ENCODE peak calls at places on chromosome 15, in four cellular contexts. One of them, this sample, is unnamed.

GRCh38 chr15:32993285-32993684 is 201.2 kb downstream of the FMN1 start:
- DNase-seq in astrocyte: no peak
- DNase-seq in transverse colon: no peak
- DNase-seq in adrenal gland: no peak
- DNase-seq in this sample: peak; percentile 16

GRCh38 chr15:99504823-99505551 is 60.8 kb upstream of the MEF2A start:
- DNase-seq in adrenal gland: no peak
- DNase-seq in astrocyte: peak; percentile 40
- DNase-seq in transverse colon: no peak
- DNase-seq in this sample: peak; percentile 55

GRCh38 chr15:98737721-98738120 is 89.4 kb downstream of the IGF1R start:
- DNase-seq in transverse colon: no peak
- DNase-seq in adrenal gland: no peak
- DNase-seq in astrocyte: no peak
- DNase-seq in this sample: no peak

GRCh38 chr15:68385671-68386586 is 46.0 kb downstream of the ITGA11 start:
- DNase-seq in adrenal gland: no peak
- DNase-seq in astrocyte: no peak
- DNase-seq in transverse colon: no peak
- DNase-seq in this sample: no peak

GRCh38 chr15:80942746-80943565 is 46.7 kb downstream of the MESD start:
- DNase-seq in transverse colon: no peak
- DNase-seq in adrenal gland: no peak
- DNase-seq in astrocyte: peak; percentile 90
- DNase-seq in this sample: no peak

GRCh38 chr15:52496776-52497470 is 31.8 kb downstream of the MYO5A start:
- DNase-seq in adrenal gland: no peak
- DNase-seq in transverse colon: no peak
- DNase-seq in astrocyte: peak; percentile 34
- DNase-seq in this sample: peak; percentile 96

GRCh38 chr15:85280203-85280602 is 100.2 kb upstream of the AKAP13 start:
- DNase-seq in transverse colon: no peak
- DNase-seq in astrocyte: no peak
- DNase-seq in adrenal gland: no peak
- DNase-seq in this sample: no peak

GRCh38 chr15:59453474-59454215 is 15.7 kb downstream of the FAM81A start:
- DNase-seq in adrenal gland: no peak
- DNase-seq in astrocyte: no peak
- DNase-seq in transverse colon: no peak
- DNase-seq in this sample: no peak

GRCh38 chr15:72735111-72735510 is 48.4 kb downstream of the ADPGK start:
- DNase-seq in transverse colon: no peak
- DNase-seq in astrocyte: no peak
- DNase-seq in adrenal gland: no peak
- DNase-seq in this sample: no peak

GRCh38 chr15:25022233-25022632 is 67.4 kb downstream of the SNRPN start:
- DNase-seq in astrocyte: peak; percentile 69
- DNase-seq in transverse colon: no peak
- DNase-seq in adrenal gland: no peak
- DNase-seq in this sample: peak; percentile 15

GRCh38 chr15:52288051-52288942 is 7.3 kb downstream of the MYO5C start:
- DNase-seq in transverse colon: peak; percentile 87
- DNase-seq in adrenal gland: no peak
- DNase-seq in astrocyte: peak; percentile 15
- DNase-seq in this sample: peak; percentile 97

GRCh38 chr15:60871731-60872130 is 357.4 kb downstream of the RORA start:
- DNase-seq in transverse colon: no peak
- DNase-seq in adrenal gland: no peak
- DNase-seq in astrocyte: peak; percentile 43
- DNase-seq in this sample: no peak

GRCh38 chr15:68363353-68363752 is 68.6 kb downstream of the ITGA11 start:
- DNase-seq in transverse colon: no peak
- DNase-seq in adrenal gland: no peak
- DNase-seq in astrocyte: no peak
- DNase-seq in this sample: no peak

GRCh38 chr15:82315519-82316246 is 33.6 kb downstream of the GOLGA6L10 start:
- DNase-seq in astrocyte: no peak
- DNase-seq in adrenal gland: no peak
- DNase-seq in transverse colon: no peak
- DNase-seq in this sample: no peak

GRCh38 chr15:62977952-62978811 is 64.4 kb upstream of the TPM1 start:
- DNase-seq in adrenal gland: no peak
- DNase-seq in astrocyte: peak; percentile 70
- DNase-seq in transverse colon: no peak
- DNase-seq in this sample: peak; percentile 28

GRCh38 chr15:69074011-69074842 is 59.7 kb downstream of the NOX5 start:
- DNase-seq in adrenal gland: peak; percentile 52
- DNase-seq in transverse colon: peak; percentile 75
- DNase-seq in astrocyte: peak; percentile 66
- DNase-seq in this sample: peak; percentile 70

GRCh38 chr15:31352283-31352880 is 25.7 kb downstream of the KLF13 start:
- DNase-seq in adrenal gland: no peak
- DNase-seq in astrocyte: no peak
- DNase-seq in transverse colon: peak; percentile 67
- DNase-seq in this sample: no peak
- H3K4me3 ChIP-seq in adrenal gland: no peak overlapping the region
- H3K4me3 ChIP-seq in astrocyte: no peak overlapping the region
- H3K4me3 ChIP-seq in transverse colon: no peak overlapping the region
- H3K4me3 ChIP-seq in this sample: no peak overlapping the region

DNA sequence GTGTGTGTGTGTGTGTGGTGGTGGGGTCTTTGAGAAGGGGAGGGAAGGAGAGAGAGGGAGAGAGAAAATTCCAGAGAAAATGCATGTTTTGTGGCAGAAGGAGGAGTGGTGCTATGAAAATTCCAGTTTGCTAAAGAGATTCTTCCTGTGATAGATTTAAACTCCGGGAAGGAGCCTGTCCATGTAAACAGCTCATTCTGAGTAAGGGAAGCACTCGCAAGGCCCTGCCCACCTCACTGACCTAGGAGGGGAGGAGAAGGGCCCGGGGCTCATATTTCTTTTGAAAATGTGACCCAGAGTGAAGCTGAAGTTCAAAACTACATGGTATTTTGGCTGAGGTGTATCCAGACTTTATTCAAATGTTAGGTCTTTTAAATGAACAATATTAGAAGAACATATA is 41.3 kb downstream of the ADAMTSL3 start:
- DNase-seq in transverse colon: no peak
- DNase-seq in adrenal gland: no peak
- DNase-seq in astrocyte: no peak
- DNase-seq in this sample: peak; percentile 25
- TF ChIP-seq CTCF in transverse colon: no peak
- TF ChIP-seq CTCF in adrenal gland: no peak
- TF ChIP-seq CTCF in astrocyte: no peak
- TF ChIP-seq CTCF in this sample: no peak

GRCh38 chr15:90886291-90886614 is 1.9 kb downstream of the FES start:
- DNase-seq in astrocyte: no peak
- DNase-seq in adrenal gland: no peak
- DNase-seq in transverse colon: no peak
- DNase-seq in this sample: no peak
- H3K4me3 ChIP-seq in astrocyte: no peak overlapping the region
- H3K4me3 ChIP-seq in adrenal gland: no peak overlapping the region
- H3K4me3 ChIP-seq in transverse colon: no peak overlapping the region
- H3K4me3 ChIP-seq in this sample: no peak overlapping the region

GRCh38 chr15:64690578-64691296 is 84.7 kb downstream of the RBPMS2 start:
- DNase-seq in adrenal gland: no peak
- DNase-seq in astrocyte: no peak
- DNase-seq in transverse colon: no peak
- DNase-seq in this sample: no peak
- TF ChIP-seq CTCF in adrenal gland: no peak
- TF ChIP-seq CTCF in astrocyte: peak; percentile 29
- TF ChIP-seq CTCF in transverse colon: no peak
- TF ChIP-seq CTCF in this sample: no peak

GRCh38 chr15:87403973-87404372 is 852.6 kb downstream of the NTRK3 start:
- DNase-seq in transverse colon: no peak
- DNase-seq in astrocyte: no peak
- DNase-seq in adrenal gland: no peak
- DNase-seq in this sample: no peak
- H3K4me3 ChIP-seq in transverse colon: no peak overlapping the region
- H3K4me3 ChIP-seq in astrocyte: no peak overlapping the region
- H3K4me3 ChIP-seq in adrenal gland: no peak overlapping the region
- H3K4me3 ChIP-seq in this sample: no peak overlapping the region

GRCh38 chr15:75553659-75554058 is 25.5 kb downstream of the PTPN9 start:
- DNase-seq in adrenal gland: no peak
- DNase-seq in astrocyte: no peak
- DNase-seq in transverse colon: no peak
- DNase-seq in this sample: no peak
- TF ChIP-seq CTCF in adrenal gland: no peak
- TF ChIP-seq CTCF in astrocyte: no peak
- TF ChIP-seq CTCF in transverse colon: no peak
- TF ChIP-seq CTCF in this sample: no peak

GRCh38 chr15:34336333-34336732 is 1.2 kb downstream of the SLC12A6 start:
- DNase-seq in adrenal gland: no peak
- DNase-seq in astrocyte: no peak
- DNase-seq in transverse colon: peak; percentile 24
- DNase-seq in this sample: no peak

GRCh38 chr15:34336947-34337556 is 529 bp downstream of the SLC12A6 start:
- DNase-seq in transverse colon: peak; percentile 35
- DNase-seq in astrocyte: no peak
- DNase-seq in adrenal gland: peak; percentile 26
- DNase-seq in this sample: no peak

GRCh38 chr15:34337557-34338306 is at the start of gene SLC12A6:
- DNase-seq in astrocyte: peak; percentile 86
- DNase-seq in transverse colon: peak; percentile 94
- DNase-seq in adrenal gland: peak; percentile 90
- DNase-seq in this sample: peak; percentile 95

GRCh38 chr15:34334676-34335075 is 2.9 kb downstream of the SLC12A6 start:
- DNase-seq in adrenal gland: no peak
- DNase-seq in transverse colon: no peak
- DNase-seq in astrocyte: no peak
- DNase-seq in this sample: peak; percentile 49

GRCh38 chr15:34335176-34335575 is 2.4 kb downstream of the SLC12A6 start:
- DNase-seq in adrenal gland: no peak
- DNase-seq in astrocyte: no peak
- DNase-seq in transverse colon: no peak
- DNase-seq in this sample: peak; percentile 46
- H3K4me3 ChIP-seq in adrenal gland: peak overlapping the region; percentile 25
- H3K4me3 ChIP-seq in astrocyte: peak overlapping the region; percentile 3
- H3K4me3 ChIP-seq in transverse colon: no peak overlapping the region
- H3K4me3 ChIP-seq in this sample: no peak overlapping the region

DNA sequence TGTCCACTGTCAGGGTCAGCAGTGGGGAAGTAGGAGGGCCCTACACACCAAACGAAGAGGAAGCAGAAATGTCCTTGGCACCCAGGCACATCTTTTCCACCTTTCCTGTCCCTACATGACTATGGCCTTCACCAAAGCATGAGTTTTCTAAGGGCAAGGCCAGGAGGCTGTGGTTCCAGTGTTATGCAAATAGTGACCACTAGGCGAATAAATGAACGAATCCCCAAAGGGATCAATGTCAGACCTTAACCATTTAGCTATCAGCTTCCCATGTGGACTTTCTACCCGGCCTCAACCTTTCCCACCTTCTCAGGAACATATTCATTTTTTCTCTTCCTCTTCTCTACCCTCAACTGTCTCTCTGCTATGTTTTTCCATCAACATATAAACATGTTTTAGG is 63.1 kb downstream of the NTRK3 start:
- DNase-seq in astrocyte: no peak
- DNase-seq in adrenal gland: no peak
- DNase-seq in transverse colon: no peak
- DNase-seq in this sample: no peak
- TF ChIP-seq CTCF in astrocyte: no peak
- TF ChIP-seq CTCF in adrenal gland: no peak
- TF ChIP-seq CTCF in transverse colon: no peak
- TF ChIP-seq CTCF in this sample: no peak

DNA sequence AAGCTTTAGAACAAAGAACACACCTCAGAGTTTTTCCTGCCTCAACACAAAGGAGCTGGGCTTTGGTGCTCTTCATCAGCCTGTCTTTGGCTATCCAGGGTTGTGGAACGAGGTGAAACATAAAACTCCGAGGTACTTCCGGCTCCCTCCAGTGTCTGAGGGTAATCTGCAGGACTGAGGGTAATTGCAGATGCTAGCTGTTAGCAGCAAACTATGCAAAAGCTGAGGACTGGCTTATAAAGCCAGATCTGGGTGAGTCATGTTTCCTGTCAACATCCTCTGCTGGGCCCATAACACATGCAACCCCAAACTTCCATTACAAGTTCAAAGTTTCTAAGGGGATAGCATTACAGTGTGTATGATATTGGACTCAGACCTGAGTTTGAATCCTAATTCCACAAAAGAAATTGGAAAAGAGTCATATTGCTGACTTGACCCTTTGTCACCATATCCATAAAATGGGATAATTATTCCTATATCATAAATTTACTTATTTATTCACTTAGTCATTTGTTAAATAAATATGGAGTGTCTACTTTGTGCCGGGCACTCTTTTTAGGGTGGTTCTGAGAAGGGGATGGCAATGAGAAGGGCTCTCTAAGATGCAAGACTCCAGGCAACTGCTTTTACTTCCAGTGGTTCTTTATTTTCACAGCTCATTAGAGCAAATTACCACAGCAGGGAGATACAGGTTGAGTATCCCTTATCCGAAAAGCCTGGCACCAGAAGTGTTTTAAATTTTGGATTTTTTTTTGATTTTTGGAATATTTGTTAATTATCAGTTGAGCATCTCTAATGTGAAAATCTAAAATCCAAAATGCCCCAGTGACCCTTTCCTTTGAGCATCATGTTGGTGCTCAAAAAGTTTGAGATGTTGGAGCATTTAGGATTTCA is 9.5 kb upstream of the TRIM69 start:
- DNase-seq in transverse colon: peak; percentile 78
- DNase-seq in astrocyte: peak; percentile 91
- DNase-seq in adrenal gland: no peak
- DNase-seq in this sample: peak; percentile 86
- H3K4me3 ChIP-seq in transverse colon: no peak overlapping the region
- H3K4me3 ChIP-seq in astrocyte: no peak overlapping the region
- H3K4me3 ChIP-seq in adrenal gland: no peak overlapping the region
- H3K4me3 ChIP-seq in this sample: no peak overlapping the region